ENCODE peak calls at places on chromosomes 12 and 14, in seven cellular contexts. P is PC-3, H is hepatocyte, A is sigmoid colon, N is GM12865, I is GM13976, X is type B pancreatic cell. Z is an unnamed sample.

GRCh38 chr14:99792551-99793212 is 531 bp upstream of the EML1 start:
- DNase-seq in P (no peak), H (no peak), A (peak), N (no peak), I (no peak), X (no peak), Z (no peak)

GRCh38 chr12:67578976-67579661 is 69.4 kb upstream of the DYRK2 start:
- DNase-seq in P (no peak), H (no peak), A (no peak), N (no peak), I (no peak), X (no peak), Z (no peak)

GRCh38 chr14:55074662-55075061 is 23.2 kb downstream of the MAPK1IP1L start:
- DNase-seq in P (no peak), H (no peak), A (no peak), N (peak), I (peak), X (no peak), Z (no peak)

GRCh38 chr12:8501720-8502119 is 11.6 kb upstream of the CLEC4D start:
- DNase-seq in P (no peak), H (no peak), A (no peak), N (no peak), I (no peak), X (no peak), Z (no peak)

GRCh38 chr14:100317897-100318808 is 5.0 kb upstream of the SLC25A47 start:
- DNase-seq in P (no peak), H (peak), A (peak), N (peak), I (peak), X (no peak), Z (no peak)

GRCh38 chr12:41106315-41106714 is 81.8 kb upstream of the PDZRN4 start:
- DNase-seq in P (no peak), H (no peak), A (no peak), N (no peak), I (no peak), X (no peak), Z (no peak)

GRCh38 chr12:62332598-62332997 is 72.4 kb downstream of the USP15 start:
- DNase-seq in P (peak), H (no peak), A (no peak), N (no peak), I (no peak), X (no peak), Z (no peak)

GRCh38 chr14:69612759-69613145 is 1.4 kb downstream of the SUSD6 start:
- DNase-seq in P (peak), H (no peak), A (no peak), N (no peak), I (no peak), X (no peak), Z (no peak)

GRCh38 chr12:39752482-39753147 is 133.0 kb upstream of the ABCD2 start:
- DNase-seq in P (no peak), H (no peak), A (no peak), N (no peak), I (no peak), X (no peak), Z (no peak)

GRCh38 chr12:107319536-107320030 is 226.2 kb upstream of the CRY1 start:
- DNase-seq in P (no peak), H (peak), A (no peak), N (no peak), I (peak), X (no peak), Z (no peak)

GRCh38 chr12:88952543-88952942 is 372.3 kb upstream of the KITLG start:
- DNase-seq in P (peak), H (peak), A (no peak), N (no peak), I (no peak), X (no peak), Z (no peak)

GRCh38 chr12:42756841-42757661 is 167.5 kb upstream of the PRICKLE1 start:
- DNase-seq in P (peak), H (peak), A (no peak), N (peak), I (no peak), X (no peak), Z (peak)

GRCh38 chr12:103503546-103504480 is 8.0 kb upstream of the C12orf42 start:
- DNase-seq in P (no peak), H (peak), A (no peak), N (peak), I (peak), X (no peak), Z (no peak)

GRCh38 chr12:65822732-65823480 is 1.4 kb upstream of the HMGA2 start:
- DNase-seq in P (peak), H (peak), A (no peak), N (peak), I (peak), X (peak), Z (peak)

GRCh38 chr12:105214141-105214540 is 21.8 kb downstream of the APPL2 start:
- DNase-seq in P (peak), H (peak), A (no peak), N (no peak), I (no peak), X (no peak), Z (no peak)

GRCh38 chr12:46304080-46304479 is 35.2 kb upstream of the SLC38A1 start:
- DNase-seq in P (no peak), H (no peak), A (no peak), N (no peak), I (no peak), X (no peak), Z (no peak)
- TF ChIP-seq CTCF in P (no peak), H (peak), A (no peak), N (no peak), I (no peak), X (no peak), Z (no peak)

GRCh38 chr12:68789144-68789878 is 18.7 kb upstream of the MDM2 start:
- DNase-seq in P (no peak), H (peak), A (no peak), N (no peak), I (no peak), X (no peak), Z (peak)
- TF ChIP-seq CTCF in P (no peak), H (no peak), A (no peak), N (no peak), I (no peak), X (no peak), Z (no peak)

GRCh38 chr12:26832817-26833691 is at the start of gene ITPR2:
- DNase-seq in P (peak), H (peak), A (peak), N (peak), I (peak), X (peak), Z (peak)
- TF ChIP-seq CTCF in P (peak), H (peak), A (no peak), N (peak), I (peak), X (peak), Z (peak)

GRCh38 chr14:94423465-94424056 is 29.0 kb downstream of the SERPINA11 start:
- DNase-seq in P (peak), H (peak), A (peak), N (peak), I (peak), X (peak), Z (peak)
- TF ChIP-seq CTCF in P (peak), H (peak), A (no peak), N (peak), I (peak), X (peak), Z (peak)

DNA sequence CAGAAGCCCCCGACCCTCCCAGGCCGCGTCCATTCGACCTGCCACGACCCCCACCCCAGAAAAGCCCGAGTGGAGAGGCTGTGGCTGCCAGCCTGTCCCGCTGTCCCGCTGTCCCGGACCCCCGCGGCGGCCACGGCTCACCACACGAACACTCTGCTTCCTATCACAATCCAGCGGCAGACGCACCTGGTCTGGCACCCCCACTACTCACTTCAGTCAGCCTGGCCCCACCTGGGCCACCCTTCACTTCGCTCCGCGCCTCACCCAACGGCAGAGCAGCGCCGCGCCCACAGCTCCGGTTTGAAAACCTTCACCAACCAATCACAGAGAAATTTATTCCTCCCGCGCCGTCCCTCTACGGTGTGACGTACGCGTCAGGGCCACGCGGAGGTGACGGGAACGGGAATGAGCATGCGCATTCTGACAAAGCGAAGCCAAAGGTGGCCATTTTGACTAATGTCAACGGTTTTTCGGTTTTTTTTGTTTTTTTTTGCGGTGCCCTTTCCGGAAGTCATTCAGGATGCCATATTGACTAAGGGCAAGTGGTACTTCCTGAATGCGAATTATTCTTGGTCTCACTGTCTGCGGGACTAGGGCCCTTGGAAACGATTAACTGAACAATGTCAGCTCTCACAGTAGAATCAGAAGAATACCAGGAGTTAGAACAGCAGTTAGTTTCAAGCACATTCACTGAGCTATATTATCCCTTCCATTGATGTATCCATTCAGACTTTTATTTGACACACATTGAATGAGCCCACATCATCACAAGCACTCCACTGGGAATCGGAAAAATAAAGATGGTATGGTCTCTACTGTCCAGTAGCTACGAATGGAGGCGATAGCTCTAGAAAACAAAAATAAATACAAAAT is at the start of gene RACGAP1:
- DNase-seq in P (peak), H (peak), A (peak), N (peak), I (peak), X (peak), Z (peak)
- TF ChIP-seq CTCF in P (no peak), H (no peak), A (no peak), N (no peak), I (no peak), X (no peak), Z (no peak)

GRCh38 chr12:120447992-120448391 is 1.7 kb downstream of the GATC start:
- DNase-seq in P (no peak), H (no peak), A (peak), N (no peak), I (no peak), X (no peak), Z (no peak)

GRCh38 chr12:120444676-120445075 is 1.5 kb downstream of the TRIAP1 start:
- DNase-seq in P (no peak), H (no peak), A (no peak), N (no peak), I (no peak), X (no peak), Z (no peak)

GRCh38 chr12:120445911-120446909 is at the start of the genes GATC and TRIAP1:
- DNase-seq in P (peak), H (peak), A (peak), N (peak), I (peak), X (peak), Z (peak)
- TF ChIP-seq CTCF in P (no peak), H (no peak), A (no peak), N (no peak), I (no peak), X (no peak), Z (no peak)

DNA sequence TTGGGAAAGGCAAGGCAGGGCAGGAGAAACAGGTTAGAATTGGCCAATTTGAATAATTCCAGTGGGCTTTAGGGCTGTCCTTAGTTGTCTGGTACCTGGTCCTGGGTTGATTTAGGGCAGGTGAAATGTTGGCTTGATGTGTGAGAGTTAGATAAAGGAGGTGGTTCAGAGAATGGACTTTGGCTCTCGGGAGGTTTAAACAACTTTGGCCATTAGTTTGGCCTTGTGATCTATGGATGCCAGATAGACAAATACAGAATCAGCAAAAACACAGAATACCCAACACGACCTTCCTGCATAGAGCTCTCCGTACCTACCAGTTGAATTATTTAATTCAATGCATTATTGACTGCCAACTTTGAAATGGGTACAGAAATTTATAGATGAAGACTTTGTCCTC is 35.1 kb downstream of the SCN8A start:
- DNase-seq in P (no peak), H (no peak), A (no peak), N (no peak), I (no peak), X (no peak), Z (no peak)
- TF ChIP-seq CTCF in P (no peak), H (no peak), A (no peak), N (no peak), I (no peak), X (no peak), Z (no peak)

DNA sequence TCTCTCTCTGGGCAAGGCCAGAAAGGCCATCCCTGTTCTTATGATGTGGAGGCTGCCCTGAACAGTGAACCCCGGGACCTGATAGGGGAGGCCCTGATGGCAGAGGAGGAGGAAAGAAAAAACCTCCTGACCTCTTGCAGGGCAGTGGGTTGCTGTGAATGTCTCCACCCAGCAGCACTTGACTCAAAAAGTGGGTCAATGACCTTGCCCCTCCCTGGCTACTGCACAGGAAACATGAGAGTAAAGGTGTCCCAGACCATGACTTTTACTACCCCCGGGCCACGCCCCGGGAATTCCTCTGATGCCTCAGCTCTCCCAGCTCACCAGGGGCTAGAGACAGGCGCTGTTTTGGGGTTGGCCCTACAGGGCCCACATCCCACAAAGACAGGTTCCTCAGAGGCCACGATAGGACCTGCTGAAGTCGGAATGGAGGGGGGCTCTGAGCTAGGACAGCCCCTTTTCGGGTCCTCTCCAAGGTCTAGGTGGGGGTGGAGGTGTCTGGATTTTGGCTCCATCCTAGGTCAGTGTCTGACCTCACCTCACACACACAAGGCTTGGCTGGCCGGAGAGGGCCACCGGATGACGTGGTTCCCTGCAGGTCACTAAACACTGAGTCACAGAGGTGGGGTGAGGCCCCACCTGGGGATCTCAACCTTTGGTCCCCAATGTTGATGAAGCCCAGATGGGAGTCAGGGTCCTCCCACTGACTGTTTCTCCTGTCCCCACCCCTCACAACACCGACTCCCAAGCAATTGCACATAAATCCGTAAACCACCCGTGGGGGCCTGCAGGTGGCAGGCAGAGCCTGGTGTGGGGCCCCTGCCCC is 1.6 kb downstream of the RHOF start:
- DNase-seq in P (peak), H (peak), A (no peak), N (peak), I (no peak), X (no peak), Z (peak)
- TF ChIP-seq CTCF in P (peak), H (no peak), A (no peak), N (no peak), I (no peak), X (no peak), Z (peak)

DNA sequence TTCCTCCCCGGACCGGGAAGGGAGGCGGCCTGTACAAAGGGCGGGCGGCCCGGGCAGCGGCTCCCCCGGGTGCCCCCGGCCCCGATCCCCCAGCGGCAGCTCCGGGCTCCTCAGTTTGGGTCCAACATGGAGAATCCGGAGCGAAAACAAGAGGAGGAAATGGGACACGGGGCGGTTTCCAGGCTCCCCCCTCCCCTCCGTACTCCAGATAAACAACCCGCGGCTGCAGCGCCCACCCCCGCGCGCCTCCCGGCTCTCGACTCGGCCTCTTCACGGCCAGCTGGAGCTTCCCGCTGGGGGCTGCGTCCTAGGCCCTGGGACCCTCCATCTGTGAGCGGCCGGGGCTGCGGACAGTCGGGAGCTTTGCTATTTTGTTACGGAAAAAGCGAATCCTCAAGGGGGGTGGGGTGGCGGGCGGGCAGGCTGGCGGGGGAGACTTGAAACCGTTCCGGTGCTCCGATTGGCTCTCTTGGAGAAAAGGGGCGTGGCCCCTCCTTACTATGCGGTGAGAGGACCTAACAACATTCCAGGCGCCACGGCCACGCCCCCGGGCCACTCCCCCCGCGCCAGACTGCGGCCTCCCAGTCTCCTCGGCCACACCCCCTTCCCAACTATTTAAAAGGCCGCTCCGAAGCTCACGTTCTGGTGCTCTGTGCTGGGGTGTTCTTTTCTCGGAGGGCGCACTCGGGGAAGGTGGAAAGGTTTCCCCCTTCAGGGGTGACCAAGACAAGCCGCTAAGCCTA is at the start of gene CTDSP2:
- DNase-seq in P (peak), H (peak), A (peak), N (peak), I (peak), X (peak), Z (peak)
- TF ChIP-seq CTCF in P (no peak), H (no peak), A (no peak), N (no peak), I (no peak), X (peak), Z (no peak)

Z was measured in Caco-2.